ENCODE peak calls at places on chromosomes 7 and 10, in four cellular contexts. R is fibroblast of villous mesenchyme, E is GM12865, U is lower lobe of right lung. M is an unnamed sample.

GRCh38 chr7:147145194-147145593 is 1028.6 kb downstream of the CNTNAP2 start:
- DNase-seq in R (no peak), U (no peak), E (no peak), M (no peak)

GRCh38 chr7:133853706-133854276 is 273.3 kb upstream of the LRGUK start:
- DNase-seq in E (peak; percentile 63), U (peak; percentile 41), R (peak; percentile 50), M (peak; percentile 69)

GRCh38 chr7:37201003-37201875 is 247.4 kb downstream of the ELMO1 start:
- DNase-seq in E (peak; percentile 77), U (peak; percentile 77), R (peak; percentile 84), M (peak; percentile 89)

GRCh38 chr7:51340029-51340838 is 23.6 kb upstream of the COBL start:
- DNase-seq in U (no peak), R (no peak), E (no peak), M (no peak)

GRCh38 chr7:80729586-80730320 is 91.3 kb downstream of the CD36 start:
- DNase-seq in E (no peak), R (peak; percentile 59), U (no peak), M (peak; percentile 44)

GRCh38 chr10:60238408-60239100 is 151.1 kb downstream of the ANK3 start:
- DNase-seq in U (no peak), R (peak; percentile 58), E (peak; percentile 60), M (peak; percentile 64)

GRCh38 chr7:1024876-1025746 is 19.2 kb upstream of the GPR146 start:
- DNase-seq in R (no peak), E (no peak), U (no peak), M (no peak)

GRCh38 chr7:30140456-30140855 is 5.7 kb downstream of the MTURN start:
- DNase-seq in E (no peak), U (no peak), R (no peak), M (no peak)

GRCh38 chr10:111872591-111872990 is 311.0 kb downstream of the GPAM start:
- DNase-seq in R (no peak), E (no peak), U (no peak), M (no peak)

GRCh38 chr7:111076205-111076604 is 14.7 kb upstream of the LRRN3 start:
- DNase-seq in U (no peak), R (no peak), E (no peak), M (peak; percentile 26)

GRCh38 chr10:72337039-72337629 is 17.6 kb downstream of the DNAJB12 start:
- DNase-seq in U (peak; percentile 88), R (peak; percentile 76), E (peak; percentile 63), M (peak; percentile 83)

GRCh38 chr10:99084161-99084560 is 151.5 kb downstream of the HPSE2 start:
- DNase-seq in U (no peak), R (no peak), E (no peak), M (no peak)

GRCh38 chr7:142496545-142496991 is 238.7 kb upstream of the PRSS58 start:
- DNase-seq in U (no peak), E (peak; percentile 32), R (peak; percentile 54), M (peak; percentile 51)

GRCh38 chr7:73626814-73627213 is 2.5 kb upstream of the MLXIPL start:
- DNase-seq in R (no peak), E (no peak), U (no peak), M (peak; percentile 17)

GRCh38 chr7:145339319-145339718 is 503.5 kb upstream of the TPK1 start:
- DNase-seq in R (no peak), U (no peak), E (no peak), M (no peak)

GRCh38 chr10:83592337-83592935 is 546.9 kb upstream of the GHITM start:
- DNase-seq in E (no peak), R (no peak), U (no peak), M (no peak)

GRCh38 chr10:65313406-65313805 is 1612.4 kb upstream of the LRRTM3 start:
- DNase-seq in U (no peak), R (peak; percentile 19), E (no peak), M (peak; percentile 10)

GRCh38 chr7:149325248-149325647 is 63.3 kb downstream of the ZNF783 start:
- DNase-seq in R (no peak), U (no peak), E (no peak), M (no peak)

GRCh38 chr7:98599886-98600285 is 17.2 kb upstream of the NPTX2 start:
- DNase-seq in U (no peak), R (no peak), E (no peak), M (no peak)

GRCh38 chr7:38880035-38880434 is 29.0 kb downstream of the VPS41 start:
- DNase-seq in R (no peak), U (no peak), E (no peak), M (no peak)

GRCh38 chr7:140039896-140040295 is 22.9 kb downstream of the PARP12 start:
- DNase-seq in E (no peak), R (no peak), U (no peak), M (no peak)

GRCh38 chr7:1386623-1387220 is 72.5 kb downstream of the MICALL2 start:
- DNase-seq in R (no peak), E (no peak), U (no peak), M (no peak)

GRCh38 chr10:1923586-1923985 is 186.3 kb upstream of the ADARB2 start:
- DNase-seq in R (no peak), U (no peak), E (no peak), M (no peak)

GRCh38 chr7:12913002-12913401 is 225.6 kb downstream of the ARL4A start:
- DNase-seq in E (no peak), U (no peak), R (no peak), M (no peak)

GRCh38 chr10:21501731-21502370 is 23.6 kb downstream of the SKIDA1 start:
- DNase-seq in U (no peak), R (no peak), E (no peak), M (no peak)
- TF ChIP-seq CTCF in U (no peak), R (no peak), E (no peak), M (no peak)

GRCh38 chr7:122303522-122303970 is 1.0 kb downstream of the FEZF1 start:
- DNase-seq in E (no peak), R (no peak), U (no peak), M (no peak)

GRCh38 chr7:122303971-122304603 is 463 bp downstream of the FEZF1 start:
- DNase-seq in E (no peak), U (peak; percentile 47), R (no peak), M (no peak)

GRCh38 chr7:122305475-122306319 is 1.1 kb upstream of the FEZF1 start:
- DNase-seq in E (no peak), R (no peak), U (no peak), M (peak; percentile 6)

GRCh38 chr7:122304996-122305421 is 459 bp upstream of the FEZF1 start:
- DNase-seq in R (peak; percentile 9), E (no peak), U (no peak), M (peak; percentile 17)

GRCh38 chr7:122304604-122304975 is at the start of gene FEZF1:
- DNase-seq in U (peak; percentile 49), E (no peak), R (peak; percentile 9), M (peak; percentile 8)
- H3K4me3 ChIP-seq in U (peak within 1 kb of the TSS; percentile 28), E (no peak within 1 kb of the TSS), R (no peak within 1 kb of the TSS), M (no peak within 1 kb of the TSS)

DNA sequence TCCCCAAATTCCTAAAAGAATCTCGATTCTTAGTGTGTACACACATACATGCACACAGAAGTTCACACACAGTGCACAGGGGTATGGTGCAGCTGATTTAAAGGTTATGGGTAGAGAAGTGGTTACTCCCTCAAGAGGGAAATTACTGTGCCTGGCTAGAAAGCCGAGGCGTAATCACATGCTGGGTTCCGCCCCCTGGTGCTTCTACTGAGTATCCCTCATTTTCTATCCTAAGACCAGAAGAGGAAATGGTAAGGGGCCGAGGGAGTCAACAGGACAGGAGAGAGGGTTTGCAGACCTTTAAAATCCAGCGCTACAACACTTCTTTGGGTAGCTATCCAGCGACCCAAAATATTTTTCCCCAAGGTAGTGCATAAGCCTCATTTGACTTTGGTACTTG is 147.3 kb upstream of the TMEM196 start:
- DNase-seq in U (no peak), E (no peak), R (no peak), M (no peak)
- TF ChIP-seq CTCF in U (no peak), E (no peak), R (no peak), M (no peak)

GRCh38 chr7:44989132-44989531 is 10.3 kb upstream of the MYO1G start:
- DNase-seq in U (no peak), E (no peak), R (no peak), M (no peak)
- H3K4me3 ChIP-seq in U (no peak overlapping the region), E (no peak overlapping the region), R (no peak overlapping the region), M (no peak overlapping the region)

M was measured in fibroblast of pulmonary artery.